ENCODE peak calls at places on chromosomes 4 and X, in five cellular contexts. V, Q, M, F and G are unnamed samples.

GRCh38 chr4:102521570-102522553 is 20.7 kb downstream of the NFKB1 start:
- DNase-seq in V (no peak), Q (no peak), M (no peak), F (no peak), G (no peak)

GRCh38 chrX:136689441-136689840 is 41.5 kb downstream of the CD40LG start:
- DNase-seq in V (no peak), Q (no peak), M (no peak), F (no peak), G (no peak)

GRCh38 chr4:87543835-87544461 is 14.8 kb upstream of the SPARCL1 start:
- DNase-seq in V (no peak), Q (peak), M (peak), F (peak), G (peak)

GRCh38 chr4:29560452-29560851 is 1159.7 kb upstream of the PCDH7 start:
- DNase-seq in V (no peak), Q (no peak), M (no peak), F (no peak), G (no peak)

GRCh38 chr4:102141855-102142254 is 203.4 kb downstream of the SLC39A8 start:
- DNase-seq in V (no peak), Q (no peak), M (no peak), F (no peak), G (no peak)

GRCh38 chr4:156820931-156821330 is 150.7 kb downstream of the PDGFC start:
- DNase-seq in V (no peak), Q (no peak), M (no peak), F (no peak), G (no peak)

GRCh38 chrX:48676893-48677270 is 6.7 kb upstream of the WAS start:
- DNase-seq in V (peak), Q (no peak), M (no peak), F (no peak), G (no peak)

GRCh38 chrX:17082831-17083230 is 136.4 kb downstream of the REPS2 start:
- DNase-seq in V (no peak), Q (no peak), M (no peak), F (no peak), G (peak)

GRCh38 chr4:82865592-82865991 is 25.4 kb downstream of the SEC31A start:
- DNase-seq in V (no peak), Q (no peak), M (peak), F (no peak), G (no peak)

GRCh38 chr4:70603856-70604255 is 11.8 kb downstream of the AMBN start:
- DNase-seq in V (no peak), Q (no peak), M (no peak), F (no peak), G (no peak)

GRCh38 chr4:89111833-89112563 is 665 bp downstream of the TIGD2 start:
- DNase-seq in V (peak), Q (no peak), M (no peak), F (no peak), G (peak)

GRCh38 chr4:15784959-15785634 is 7.0 kb downstream of the CD38 start:
- DNase-seq in V (peak), Q (no peak), M (no peak), F (no peak), G (no peak)

DNA sequence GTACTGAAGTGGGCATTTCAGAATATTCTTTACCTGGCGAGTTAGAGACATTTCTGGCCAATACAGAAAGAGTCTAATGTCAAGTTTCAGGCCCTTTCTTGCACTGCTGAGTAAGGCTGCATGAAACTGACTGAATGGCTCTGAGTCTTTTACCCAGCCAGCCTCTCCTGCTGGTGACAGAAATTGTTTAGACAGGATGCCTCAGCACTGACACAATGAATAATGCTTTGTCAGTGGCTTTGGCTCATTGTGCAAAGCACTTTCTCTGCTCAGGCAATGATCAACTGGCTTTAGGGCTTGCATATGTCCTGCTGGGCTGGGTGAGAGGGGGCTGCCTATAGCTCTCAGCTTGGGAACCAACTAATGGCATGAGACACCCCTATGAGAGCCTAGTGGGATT is 45.5 kb downstream of the CLNK start:
- DNase-seq in V (no peak), Q (no peak), M (no peak), F (no peak), G (no peak)
- TF ChIP-seq POLR2A in V (no peak), Q (no peak), M (no peak), F (no peak), G (no peak)

GRCh38 chrX:141176586-141177451 is at the start of gene LDOC1:
- DNase-seq in V (peak), Q (peak), M (peak), F (peak), G (peak)
- TF ChIP-seq POLR2A in V (no peak), Q (peak), M (no peak), F (no peak), G (peak)

DNA sequence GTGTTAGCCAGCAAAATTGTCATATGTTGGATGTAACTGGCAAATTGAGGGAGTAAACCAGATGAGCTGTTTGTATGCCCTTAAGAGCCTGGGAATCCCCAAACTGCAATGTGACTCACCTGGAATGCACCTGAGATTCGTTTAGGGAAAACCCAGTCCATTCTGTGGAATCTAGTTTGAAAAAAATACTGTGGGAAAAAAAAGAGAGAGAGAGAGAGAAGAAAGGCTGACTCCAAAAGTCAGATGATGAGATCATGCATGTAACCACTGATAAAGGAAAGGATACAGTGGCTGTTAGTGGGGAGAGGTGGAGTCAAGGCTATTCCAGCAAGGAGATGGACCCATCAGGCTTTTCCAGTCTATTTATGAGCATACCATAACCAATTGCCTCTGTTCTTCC is 48.5 kb downstream of the SLC9A7 start:
- DNase-seq in V (no peak), Q (no peak), M (no peak), F (no peak), G (no peak)
- TF ChIP-seq POLR2A in V (no peak), Q (no peak), M (no peak), F (no peak), G (no peak)

GRCh38 chrX:119235872-119236598 is at the start of gene PGRMC1:
- DNase-seq in V (peak), Q (peak), M (peak), F (peak), G (peak)
- TF ChIP-seq POLR2A in V (peak), Q (peak), M (peak), F (peak), G (peak)